ENCODE peak calls at places on chromosomes 5 and 9, in five cellular contexts. One of them, this sample, is unnamed.

GRCh38 chr9:93307468-93308157 is 123.7 kb downstream of the WNK2 start:
- DNase-seq in fibroblast of the aortic adventitia: no peak
- DNase-seq in heart left ventricle: peak; percentile 18
- DNase-seq in cardiac fibroblast: no peak
- DNase-seq in tibial nerve: no peak
- DNase-seq in this sample: no peak

GRCh38 chr5:158514961-158515359 is 584.8 kb downstream of the EBF1 start:
- DNase-seq in fibroblast of the aortic adventitia: no peak
- DNase-seq in heart left ventricle: no peak
- DNase-seq in cardiac fibroblast: peak; percentile 55
- DNase-seq in tibial nerve: no peak
- DNase-seq in this sample: no peak

GRCh38 chr9:74803366-74804017 is 84.2 kb downstream of the TRPM6 start:
- DNase-seq in fibroblast of the aortic adventitia: no peak
- DNase-seq in heart left ventricle: no peak
- DNase-seq in cardiac fibroblast: no peak
- DNase-seq in tibial nerve: no peak
- DNase-seq in this sample: no peak

GRCh38 chr9:16727452-16728127 is 142.9 kb downstream of the BNC2 start:
- DNase-seq in fibroblast of the aortic adventitia: peak; percentile 59
- DNase-seq in heart left ventricle: no peak
- DNase-seq in cardiac fibroblast: peak; percentile 51
- DNase-seq in tibial nerve: no peak
- DNase-seq in this sample: no peak

GRCh38 chr5:113336975-113337374 is 97.8 kb downstream of the TSSK1B start:
- DNase-seq in fibroblast of the aortic adventitia: peak; percentile 91
- DNase-seq in heart left ventricle: peak; percentile 53
- DNase-seq in cardiac fibroblast: peak; percentile 87
- DNase-seq in tibial nerve: no peak
- DNase-seq in this sample: no peak

GRCh38 chr5:168578006-168578405 is 1.2 kb downstream of the PANK3 start:
- DNase-seq in fibroblast of the aortic adventitia: peak; percentile 30
- DNase-seq in heart left ventricle: no peak
- DNase-seq in cardiac fibroblast: peak; percentile 53
- DNase-seq in tibial nerve: no peak
- DNase-seq in this sample: no peak

GRCh38 chr9:72442212-72442607 is 77.2 kb upstream of the ZFAND5 start:
- DNase-seq in fibroblast of the aortic adventitia: peak; percentile 88
- DNase-seq in heart left ventricle: no peak
- DNase-seq in cardiac fibroblast: peak; percentile 93
- DNase-seq in tibial nerve: no peak
- DNase-seq in this sample: no peak

GRCh38 chr5:73550016-73550415 is 15.4 kb downstream of the ANKRA2 start:
- DNase-seq in fibroblast of the aortic adventitia: no peak
- DNase-seq in heart left ventricle: no peak
- DNase-seq in cardiac fibroblast: no peak
- DNase-seq in tibial nerve: no peak
- DNase-seq in this sample: no peak

GRCh38 chr5:125481506-125482455 is 735.3 kb upstream of the ZNF608 start:
- DNase-seq in fibroblast of the aortic adventitia: no peak
- DNase-seq in heart left ventricle: no peak
- DNase-seq in cardiac fibroblast: no peak
- DNase-seq in tibial nerve: no peak
- DNase-seq in this sample: peak; percentile 21

GRCh38 chr5:59099995-59100345 is 517.1 kb downstream of the RAB3C start:
- DNase-seq in fibroblast of the aortic adventitia: no peak
- DNase-seq in heart left ventricle: no peak
- DNase-seq in cardiac fibroblast: no peak
- DNase-seq in tibial nerve: no peak
- DNase-seq in this sample: no peak

GRCh38 chr5:134037160-134037559 is 32.4 kb upstream of the VDAC1 start:
- DNase-seq in fibroblast of the aortic adventitia: no peak
- DNase-seq in heart left ventricle: no peak
- DNase-seq in cardiac fibroblast: no peak
- DNase-seq in tibial nerve: no peak
- DNase-seq in this sample: no peak

GRCh38 chr5:95697781-95698681 is 15.2 kb upstream of the SPATA9 start:
- DNase-seq in fibroblast of the aortic adventitia: no peak
- DNase-seq in heart left ventricle: no peak
- DNase-seq in cardiac fibroblast: no peak
- DNase-seq in tibial nerve: no peak
- DNase-seq in this sample: no peak

GRCh38 chr5:138752341-138752950 is 779 bp upstream of the CTNNA1 start:
- DNase-seq in fibroblast of the aortic adventitia: peak; percentile 35
- DNase-seq in heart left ventricle: peak; percentile 28
- DNase-seq in cardiac fibroblast: no peak
- DNase-seq in tibial nerve: no peak
- DNase-seq in this sample: no peak
- TF ChIP-seq CTCF in fibroblast of the aortic adventitia: peak; percentile 15
- TF ChIP-seq CTCF in heart left ventricle: no peak
- TF ChIP-seq CTCF in cardiac fibroblast: no peak
- TF ChIP-seq CTCF in tibial nerve: no peak
- TF ChIP-seq CTCF in this sample: peak; percentile 32

DNA sequence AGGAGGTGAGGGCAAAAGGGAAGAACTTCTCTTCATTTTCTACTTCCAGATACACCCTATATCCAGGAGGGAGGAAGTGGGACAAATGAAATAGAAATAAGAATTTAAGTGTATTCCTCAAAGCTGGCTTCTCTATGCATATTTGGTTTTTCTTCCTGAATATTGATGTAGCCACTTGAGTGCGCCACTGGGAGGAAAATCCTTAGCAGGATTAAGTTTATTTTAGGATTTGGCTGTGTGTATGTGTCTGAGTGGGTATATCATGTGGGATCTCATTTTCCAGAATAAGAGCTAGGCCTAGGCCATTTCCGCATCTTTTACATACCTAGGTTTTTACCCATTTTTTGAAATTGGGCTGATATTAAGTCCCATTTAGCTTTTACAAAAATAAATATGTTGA is 42.5 kb downstream of the MAP1B start:
- DNase-seq in fibroblast of the aortic adventitia: peak; percentile 38
- DNase-seq in heart left ventricle: no peak
- DNase-seq in cardiac fibroblast: no peak
- DNase-seq in tibial nerve: no peak
- DNase-seq in this sample: no peak
- TF ChIP-seq CTCF in fibroblast of the aortic adventitia: peak; percentile 22
- TF ChIP-seq CTCF in heart left ventricle: no peak
- TF ChIP-seq CTCF in cardiac fibroblast: no peak
- TF ChIP-seq CTCF in tibial nerve: no peak
- TF ChIP-seq CTCF in this sample: peak; percentile 35

GRCh38 chr9:97923529-97924108 is 1.3 kb upstream of the TRMO start:
- DNase-seq in fibroblast of the aortic adventitia: peak; percentile 87
- DNase-seq in heart left ventricle: peak; percentile 84
- DNase-seq in cardiac fibroblast: peak; percentile 88
- DNase-seq in tibial nerve: peak; percentile 82
- DNase-seq in this sample: no peak
- TF ChIP-seq CTCF in fibroblast of the aortic adventitia: peak; percentile 69
- TF ChIP-seq CTCF in heart left ventricle: peak; percentile 83
- TF ChIP-seq CTCF in cardiac fibroblast: peak; percentile 64
- TF ChIP-seq CTCF in tibial nerve: peak; percentile 84
- TF ChIP-seq CTCF in this sample: peak; percentile 73

GRCh38 chr5:55985181-55985580 is 9.6 kb downstream of the IL6ST start:
- DNase-seq in fibroblast of the aortic adventitia: no peak
- DNase-seq in heart left ventricle: no peak
- DNase-seq in cardiac fibroblast: no peak
- DNase-seq in tibial nerve: no peak
- DNase-seq in this sample: no peak

GRCh38 chr5:55983986-55984385 is 10.8 kb downstream of the IL6ST start:
- DNase-seq in fibroblast of the aortic adventitia: no peak
- DNase-seq in heart left ventricle: no peak
- DNase-seq in cardiac fibroblast: no peak
- DNase-seq in tibial nerve: no peak
- DNase-seq in this sample: no peak

GRCh38 chr5:55986931-55987330 is 7.8 kb downstream of the IL6ST start:
- DNase-seq in fibroblast of the aortic adventitia: no peak
- DNase-seq in heart left ventricle: no peak
- DNase-seq in cardiac fibroblast: no peak
- DNase-seq in tibial nerve: no peak
- DNase-seq in this sample: no peak

GRCh38 chr5:55982957-55983381 is 11.8 kb downstream of the IL6ST start:
- DNase-seq in fibroblast of the aortic adventitia: peak; percentile 19
- DNase-seq in heart left ventricle: no peak
- DNase-seq in cardiac fibroblast: no peak
- DNase-seq in tibial nerve: no peak
- DNase-seq in this sample: no peak
- TF ChIP-seq CTCF in fibroblast of the aortic adventitia: no peak
- TF ChIP-seq CTCF in heart left ventricle: peak; percentile 28
- TF ChIP-seq CTCF in cardiac fibroblast: no peak
- TF ChIP-seq CTCF in tibial nerve: no peak
- TF ChIP-seq CTCF in this sample: no peak

DNA sequence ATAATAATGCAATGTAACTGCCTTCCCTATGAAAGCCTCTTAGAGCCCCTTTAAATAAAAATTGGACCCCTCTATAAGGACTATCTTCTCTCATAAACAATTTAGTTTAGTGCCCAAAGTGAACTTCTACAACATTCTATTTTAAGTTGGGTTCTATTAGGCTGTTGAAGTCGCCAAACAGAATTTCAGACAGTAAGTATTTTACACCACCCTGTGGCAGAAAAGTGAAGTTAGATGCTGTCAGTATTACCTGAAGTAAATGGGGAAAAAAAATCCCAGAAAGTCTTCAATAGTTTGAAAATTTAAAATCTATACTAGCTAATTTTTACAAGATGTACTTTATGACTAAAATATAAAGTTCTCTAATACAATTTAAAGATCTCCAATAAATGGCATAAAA is 29.5 kb downstream of the CAAP1 start:
- DNase-seq in fibroblast of the aortic adventitia: peak; percentile 48
- DNase-seq in heart left ventricle: no peak
- DNase-seq in cardiac fibroblast: peak; percentile 42
- DNase-seq in tibial nerve: no peak
- DNase-seq in this sample: no peak
- TF ChIP-seq CTCF in fibroblast of the aortic adventitia: peak; percentile 52
- TF ChIP-seq CTCF in heart left ventricle: no peak
- TF ChIP-seq CTCF in cardiac fibroblast: peak; percentile 38
- TF ChIP-seq CTCF in tibial nerve: no peak
- TF ChIP-seq CTCF in this sample: peak; percentile 8

DNA sequence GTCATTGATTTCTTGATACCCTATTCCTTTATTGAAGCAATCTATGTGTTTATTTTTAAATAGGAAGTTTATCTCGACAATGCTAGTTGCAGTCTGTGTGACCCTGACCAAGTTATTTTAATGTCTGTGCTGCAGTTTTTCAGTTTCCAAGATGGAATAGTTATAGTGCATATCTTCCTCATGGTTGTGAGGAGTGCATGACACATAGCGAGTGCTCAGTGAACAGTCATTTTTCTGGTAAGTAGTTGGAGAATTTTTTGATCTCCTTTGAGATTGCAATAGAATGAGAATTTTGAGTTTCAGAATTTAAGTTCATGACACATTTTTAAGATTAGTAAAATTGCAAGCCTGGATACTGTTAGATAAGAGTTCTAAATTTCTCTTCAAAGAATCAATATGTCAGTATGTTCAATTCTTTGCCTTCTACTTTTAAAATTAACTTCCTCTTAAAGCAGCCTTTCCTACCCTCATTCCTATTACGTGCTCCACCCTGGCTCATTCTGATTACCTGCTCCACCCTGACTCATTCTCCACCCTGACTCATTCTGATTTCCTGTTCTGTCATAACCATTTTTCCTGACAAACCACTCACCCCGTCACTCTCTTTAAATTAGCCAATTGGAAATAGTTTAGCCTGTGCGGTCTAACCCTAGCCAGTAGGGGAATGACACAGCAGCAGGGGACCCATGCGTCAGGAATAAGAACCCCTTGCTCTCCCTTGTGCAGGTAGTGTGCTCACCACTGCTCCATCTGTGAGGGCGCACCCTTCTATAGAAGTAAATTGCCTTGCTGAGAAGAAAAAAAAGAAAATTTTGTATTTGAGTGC is 30.7 kb downstream of the SPIN1 start:
- DNase-seq in fibroblast of the aortic adventitia: peak; percentile 31
- DNase-seq in heart left ventricle: no peak
- DNase-seq in cardiac fibroblast: peak; percentile 84
- DNase-seq in tibial nerve: no peak
- DNase-seq in this sample: no peak
- TF ChIP-seq CTCF in fibroblast of the aortic adventitia: no peak
- TF ChIP-seq CTCF in heart left ventricle: no peak
- TF ChIP-seq CTCF in cardiac fibroblast: no peak
- TF ChIP-seq CTCF in tibial nerve: no peak
- TF ChIP-seq CTCF in this sample: no peak

GRCh38 chr5:131664929-131665328 is 29.9 kb upstream of the RAPGEF6 start:
- DNase-seq in fibroblast of the aortic adventitia: no peak
- DNase-seq in heart left ventricle: no peak
- DNase-seq in cardiac fibroblast: no peak
- DNase-seq in tibial nerve: no peak
- DNase-seq in this sample: no peak
- TF ChIP-seq CTCF in fibroblast of the aortic adventitia: no peak
- TF ChIP-seq CTCF in heart left ventricle: no peak
- TF ChIP-seq CTCF in cardiac fibroblast: no peak
- TF ChIP-seq CTCF in tibial nerve: no peak
- TF ChIP-seq CTCF in this sample: no peak

GRCh38 chr5:170306381-170306790 is 8.8 kb upstream of the LCP2 start:
- DNase-seq in fibroblast of the aortic adventitia: peak; percentile 77
- DNase-seq in heart left ventricle: peak; percentile 81
- DNase-seq in cardiac fibroblast: peak; percentile 82
- DNase-seq in tibial nerve: peak; percentile 42
- DNase-seq in this sample: no peak
- TF ChIP-seq CTCF in fibroblast of the aortic adventitia: no peak
- TF ChIP-seq CTCF in heart left ventricle: no peak
- TF ChIP-seq CTCF in cardiac fibroblast: no peak
- TF ChIP-seq CTCF in tibial nerve: no peak
- TF ChIP-seq CTCF in this sample: no peak

DNA sequence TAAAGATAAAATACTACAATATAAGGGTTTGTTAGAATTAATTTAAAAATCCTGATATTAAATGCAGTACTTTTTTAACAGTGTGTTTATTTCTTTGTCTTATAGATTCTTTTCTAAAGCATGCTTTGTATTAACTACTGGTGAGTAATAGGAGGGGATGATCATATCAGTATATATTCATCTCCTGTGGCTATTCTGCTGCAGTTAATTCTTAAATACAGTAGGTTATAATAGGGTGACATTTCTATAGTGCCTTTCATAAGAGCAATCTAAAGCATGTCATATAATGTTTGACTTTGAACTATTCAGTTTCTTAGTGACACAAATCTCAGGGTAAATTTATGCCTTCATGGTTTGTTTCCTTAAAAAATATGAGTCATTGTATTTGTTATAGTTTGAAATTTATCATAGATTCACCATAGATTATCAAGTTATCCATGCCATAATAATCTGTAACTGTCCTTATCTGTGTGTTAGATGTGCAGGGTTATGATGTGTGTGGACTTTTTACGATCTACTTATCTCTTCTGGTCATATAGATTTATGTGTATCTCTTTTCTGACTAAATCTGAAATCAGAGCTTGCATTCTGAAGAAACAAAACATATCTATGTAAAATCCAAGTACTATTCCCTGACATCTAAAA is 1019.5 kb downstream of the NR2F1-AS1 start:
- DNase-seq in fibroblast of the aortic adventitia: no peak
- DNase-seq in heart left ventricle: no peak
- DNase-seq in cardiac fibroblast: peak; percentile 41
- DNase-seq in tibial nerve: no peak
- DNase-seq in this sample: no peak
- TF ChIP-seq CTCF in fibroblast of the aortic adventitia: no peak
- TF ChIP-seq CTCF in heart left ventricle: no peak
- TF ChIP-seq CTCF in cardiac fibroblast: no peak
- TF ChIP-seq CTCF in tibial nerve: no peak
- TF ChIP-seq CTCF in this sample: no peak